ENCODE peak calls at places on chromosomes 4 and X, in five cellular contexts. One of them, this sample, is unnamed.

GRCh38 chrX:71870337-71871098 is 40.1 kb upstream of the NHSL2 start:
- DNase-seq in HepG2: peak; percentile 27
- DNase-seq in WTC11: peak; percentile 60
- DNase-seq in K562: no peak
- DNase-seq in GM12878: no peak
- DNase-seq in this sample: peak; percentile 25

GRCh38 chrX:107451754-107452153 is 2.3 kb downstream of the FRMPD3 start:
- DNase-seq in HepG2: no peak
- DNase-seq in WTC11: peak; percentile 29
- DNase-seq in K562: no peak
- DNase-seq in GM12878: no peak
- DNase-seq in this sample: peak; percentile 46

GRCh38 chr4:87856816-87857215 is 24.0 kb downstream of the MEPE start:
- DNase-seq in HepG2: peak; percentile 37
- DNase-seq in WTC11: no peak
- DNase-seq in K562: no peak
- DNase-seq in GM12878: no peak
- DNase-seq in this sample: no peak

GRCh38 chr4:53802500-53802899 is 211.2 kb upstream of the LNX1 start:
- DNase-seq in HepG2: no peak
- DNase-seq in WTC11: no peak
- DNase-seq in K562: no peak
- DNase-seq in GM12878: no peak
- DNase-seq in this sample: no peak

GRCh38 chr4:121817006-121817405 is 6.7 kb downstream of the CCNA2 start:
- DNase-seq in HepG2: no peak
- DNase-seq in WTC11: no peak
- DNase-seq in K562: no peak
- DNase-seq in GM12878: no peak
- DNase-seq in this sample: no peak

GRCh38 chr4:81116571-81116970 is 86.1 kb downstream of the BMP3 start:
- DNase-seq in HepG2: no peak
- DNase-seq in WTC11: no peak
- DNase-seq in K562: no peak
- DNase-seq in GM12878: no peak
- DNase-seq in this sample: no peak

GRCh38 chr4:36288727-36289126 is 7.3 kb downstream of the DTHD1 start:
- DNase-seq in HepG2: no peak
- DNase-seq in WTC11: no peak
- DNase-seq in K562: no peak
- DNase-seq in GM12878: no peak
- DNase-seq in this sample: no peak

GRCh38 chrX:10450229-10450958 is 170.0 kb downstream of the MID1 start:
- DNase-seq in HepG2: no peak
- DNase-seq in WTC11: no peak
- DNase-seq in K562: no peak
- DNase-seq in GM12878: no peak
- DNase-seq in this sample: no peak

GRCh38 chr4:70721747-70722146 is at the start of gene RUFY3:
- DNase-seq in HepG2: no peak
- DNase-seq in WTC11: no peak
- DNase-seq in K562: no peak
- DNase-seq in GM12878: no peak
- DNase-seq in this sample: no peak

GRCh38 chrX:95117556-95117955 is 1443.5 kb downstream of the FAM133A start:
- DNase-seq in HepG2: no peak
- DNase-seq in WTC11: no peak
- DNase-seq in K562: no peak
- DNase-seq in GM12878: no peak
- DNase-seq in this sample: no peak

GRCh38 chr4:78131403-78131802 is 74.3 kb downstream of the FRAS1 start:
- DNase-seq in HepG2: no peak
- DNase-seq in WTC11: no peak
- DNase-seq in K562: no peak
- DNase-seq in GM12878: no peak
- DNase-seq in this sample: no peak

GRCh38 chr4:95061220-95061619 is 303.5 kb downstream of the BMPR1B start:
- DNase-seq in HepG2: no peak
- DNase-seq in WTC11: no peak
- DNase-seq in K562: no peak
- DNase-seq in GM12878: no peak
- DNase-seq in this sample: no peak

GRCh38 chrX:136880003-136880451 is 498 bp downstream of the RBMX start:
- DNase-seq in HepG2: no peak
- DNase-seq in WTC11: no peak
- DNase-seq in K562: peak; percentile 27
- DNase-seq in GM12878: no peak
- DNase-seq in this sample: no peak

GRCh38 chr4:81472249-81473085 is 760 bp upstream of the RASGEF1B start:
- DNase-seq in HepG2: peak; percentile 24
- DNase-seq in WTC11: peak; percentile 21
- DNase-seq in K562: peak; percentile 48
- DNase-seq in GM12878: peak; percentile 24
- DNase-seq in this sample: no peak

GRCh38 chr4:152917533-152918395 is 18.4 kb upstream of the FHDC1 start:
- DNase-seq in HepG2: no peak
- DNase-seq in WTC11: no peak
- DNase-seq in K562: no peak
- DNase-seq in GM12878: no peak
- DNase-seq in this sample: no peak

GRCh38 chr4:109576462-109576861 is 16.4 kb downstream of the MCUB start:
- DNase-seq in HepG2: no peak
- DNase-seq in WTC11: no peak
- DNase-seq in K562: peak; percentile 18
- DNase-seq in GM12878: no peak
- DNase-seq in this sample: no peak

GRCh38 chrX:123964155-123964554 is 2.6 kb downstream of the STAG2 start:
- DNase-seq in HepG2: no peak
- DNase-seq in WTC11: no peak
- DNase-seq in K562: no peak
- DNase-seq in GM12878: no peak
- DNase-seq in this sample: no peak

GRCh38 chr4:106063009-106063408 is 167.7 kb downstream of the NPNT start:
- DNase-seq in HepG2: no peak
- DNase-seq in WTC11: no peak
- DNase-seq in K562: no peak
- DNase-seq in GM12878: no peak
- DNase-seq in this sample: no peak

GRCh38 chr4:8079031-8079885 is 79.4 kb downstream of the ABLIM2 start:
- DNase-seq in HepG2: no peak
- DNase-seq in WTC11: no peak
- DNase-seq in K562: peak; percentile 20
- DNase-seq in GM12878: no peak
- DNase-seq in this sample: no peak

GRCh38 chr4:6621556-6621927 is 18.9 kb upstream of the MRFAP1 start:
- DNase-seq in HepG2: no peak
- DNase-seq in WTC11: no peak
- DNase-seq in K562: no peak
- DNase-seq in GM12878: no peak
- DNase-seq in this sample: no peak

GRCh38 chr4:156970501-156971167 is 965 bp downstream of the PDGFC start:
- DNase-seq in HepG2: peak; percentile 61
- DNase-seq in WTC11: peak; percentile 63
- DNase-seq in K562: no peak
- DNase-seq in GM12878: no peak
- DNase-seq in this sample: peak; percentile 63

GRCh38 chr4:6352031-6352763 is 82.5 kb downstream of the WFS1 start:
- DNase-seq in HepG2: no peak
- DNase-seq in WTC11: no peak
- DNase-seq in K562: no peak
- DNase-seq in GM12878: no peak
- DNase-seq in this sample: no peak

GRCh38 chrX:9890541-9891200 is 76.5 kb upstream of the CLDN34 start:
- DNase-seq in HepG2: no peak
- DNase-seq in WTC11: no peak
- DNase-seq in K562: no peak
- DNase-seq in GM12878: no peak
- DNase-seq in this sample: no peak

GRCh38 chrX:78708830-78709229 is 38.7 kb upstream of the LPAR4 start:
- DNase-seq in HepG2: no peak
- DNase-seq in WTC11: no peak
- DNase-seq in K562: no peak
- DNase-seq in GM12878: no peak
- DNase-seq in this sample: no peak

GRCh38 chr4:915041-915474 is 17.1 kb downstream of the GAK start:
- DNase-seq in HepG2: no peak
- DNase-seq in WTC11: no peak
- DNase-seq in K562: no peak
- DNase-seq in GM12878: no peak
- DNase-seq in this sample: no peak

GRCh38 chr4:24912252-24913098 is at the start of gene CCDC149:
- DNase-seq in HepG2: peak; percentile 13
- DNase-seq in WTC11: peak; percentile 78
- DNase-seq in K562: peak; percentile 29
- DNase-seq in GM12878: no peak
- DNase-seq in this sample: peak; percentile 53

DNA sequence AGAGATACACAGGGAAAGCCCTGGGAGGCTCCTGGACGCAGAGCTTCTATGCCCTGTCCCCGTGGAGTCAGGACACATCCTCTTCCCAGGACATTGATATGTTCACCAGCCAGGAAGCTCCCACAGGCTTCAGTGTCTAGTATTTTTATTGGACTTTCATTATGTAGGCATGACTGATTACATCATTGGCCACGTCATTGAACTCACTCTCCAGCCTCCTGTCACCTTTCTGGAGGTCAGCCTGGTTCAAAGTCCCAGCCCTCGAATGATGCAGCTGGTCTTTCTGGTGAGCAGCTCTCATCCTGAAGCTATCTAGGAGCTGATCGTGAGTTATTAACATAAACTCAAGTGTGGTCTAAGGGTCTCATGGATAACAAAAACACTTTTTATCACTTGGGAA is 104.1 kb downstream of the CPEB2 start:
- DNase-seq in HepG2: no peak
- DNase-seq in WTC11: no peak
- DNase-seq in K562: no peak
- DNase-seq in GM12878: no peak
- DNase-seq in this sample: no peak
- TF ChIP-seq CREB1 in HepG2: no peak
- TF ChIP-seq CREB1 in WTC11: no peak
- TF ChIP-seq CREB1 in K562: peak; percentile 18
- TF ChIP-seq CREB1 in GM12878: no peak
- TF ChIP-seq CREB1 in this sample: no peak

GRCh38 chrX:31266172-31267076 is 194.6 kb upstream of the FTHL17 start:
- DNase-seq in HepG2: peak; percentile 25
- DNase-seq in WTC11: peak; percentile 63
- DNase-seq in K562: peak; percentile 67
- DNase-seq in GM12878: no peak
- DNase-seq in this sample: peak; percentile 65
- TF ChIP-seq ATF3 in HepG2: no peak
- TF ChIP-seq ATF3 in WTC11: no peak
- TF ChIP-seq ATF3 in K562: no peak
- TF ChIP-seq ATF3 in GM12878: no peak
- TF ChIP-seq ATF3 in this sample: no peak

DNA sequence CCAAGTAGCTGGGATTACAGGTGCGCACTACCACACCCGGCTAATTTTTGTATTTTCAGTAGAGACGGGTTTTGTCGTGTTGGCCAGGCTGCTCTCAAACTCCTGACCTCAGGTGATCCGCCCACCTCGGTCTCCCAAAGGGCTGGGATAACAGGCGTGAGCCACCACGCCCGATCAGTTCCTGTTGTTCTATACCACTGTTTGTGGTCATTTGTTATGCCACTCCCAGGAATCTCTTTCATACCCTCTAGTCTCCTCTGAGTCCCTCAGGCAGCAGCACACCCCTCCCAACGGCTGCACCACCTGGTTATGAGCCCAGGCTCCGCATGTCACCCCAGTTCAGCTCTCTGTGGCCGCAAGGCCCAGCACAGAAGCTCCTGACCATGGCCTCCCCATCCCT is 17.5 kb upstream of the CD99 start:
- DNase-seq in HepG2: no peak
- DNase-seq in WTC11: no peak
- DNase-seq in K562: no peak
- DNase-seq in GM12878: no peak
- DNase-seq in this sample: no peak
- TF ChIP-seq CREB1 in HepG2: no peak
- TF ChIP-seq CREB1 in WTC11: no peak
- TF ChIP-seq CREB1 in K562: no peak
- TF ChIP-seq CREB1 in GM12878: no peak
- TF ChIP-seq CREB1 in this sample: no peak

DNA sequence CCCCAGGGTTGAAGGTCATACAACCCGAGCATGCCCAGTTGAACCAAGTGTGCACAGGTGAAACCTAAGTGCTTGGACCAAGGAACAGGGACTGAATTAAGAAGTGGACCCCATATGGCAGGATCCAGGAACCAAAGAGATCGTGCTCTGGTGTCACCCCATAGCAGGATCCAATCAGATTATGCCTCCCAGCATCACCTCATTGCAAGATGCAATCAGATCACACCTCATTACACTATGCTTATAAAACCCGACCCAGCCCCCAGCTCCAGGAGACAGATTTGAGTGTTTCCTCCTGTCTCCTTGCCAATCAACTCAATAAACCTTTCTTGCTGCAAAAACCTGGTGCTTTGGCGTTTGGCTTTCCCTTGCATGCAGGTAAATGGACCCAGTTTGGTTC is 37.6 kb downstream of the EFHC2 start:
- DNase-seq in HepG2: no peak
- DNase-seq in WTC11: no peak
- DNase-seq in K562: no peak
- DNase-seq in GM12878: no peak
- DNase-seq in this sample: no peak
- TF ChIP-seq ATF3 in HepG2: no peak
- TF ChIP-seq ATF3 in WTC11: no peak
- TF ChIP-seq ATF3 in K562: no peak
- TF ChIP-seq ATF3 in GM12878: no peak
- TF ChIP-seq ATF3 in this sample: no peak

GRCh38 chrX:37818031-37818430 is 29.3 kb downstream of the DYNLT3 start:
- DNase-seq in HepG2: no peak
- DNase-seq in WTC11: no peak
- DNase-seq in K562: no peak
- DNase-seq in GM12878: no peak
- DNase-seq in this sample: no peak
- TF ChIP-seq CREB1 in HepG2: no peak
- TF ChIP-seq CREB1 in WTC11: no peak
- TF ChIP-seq CREB1 in K562: no peak
- TF ChIP-seq CREB1 in GM12878: no peak
- TF ChIP-seq CREB1 in this sample: no peak

GRCh38 chr4:101954975-101955678 is 164.6 kb downstream of the BANK1 start:
- DNase-seq in HepG2: no peak
- DNase-seq in WTC11: no peak
- DNase-seq in K562: no peak
- DNase-seq in GM12878: no peak
- DNase-seq in this sample: no peak
- TF ChIP-seq ATF3 in HepG2: no peak
- TF ChIP-seq ATF3 in WTC11: no peak
- TF ChIP-seq ATF3 in K562: no peak
- TF ChIP-seq ATF3 in GM12878: no peak
- TF ChIP-seq ATF3 in this sample: no peak

GRCh38 chr4:84420608-84421007 is 78.5 kb downstream of the NKX6-1 start:
- DNase-seq in HepG2: no peak
- DNase-seq in WTC11: no peak
- DNase-seq in K562: no peak
- DNase-seq in GM12878: no peak
- DNase-seq in this sample: no peak
- TF ChIP-seq CREB1 in HepG2: no peak
- TF ChIP-seq CREB1 in WTC11: no peak
- TF ChIP-seq CREB1 in K562: no peak
- TF ChIP-seq CREB1 in GM12878: no peak
- TF ChIP-seq CREB1 in this sample: no peak

GRCh38 chr4:100017627-100018310 is 67.7 kb upstream of the H2AZ1 start:
- DNase-seq in HepG2: no peak
- DNase-seq in WTC11: no peak
- DNase-seq in K562: no peak
- DNase-seq in GM12878: no peak
- DNase-seq in this sample: no peak
- TF ChIP-seq ATF3 in HepG2: no peak
- TF ChIP-seq ATF3 in WTC11: no peak
- TF ChIP-seq ATF3 in K562: no peak
- TF ChIP-seq ATF3 in GM12878: no peak
- TF ChIP-seq ATF3 in this sample: no peak